ENCODE peak calls at places on chromosomes 3 and 15, in six cellular contexts. One of them, this sample, is unnamed.

GRCh38 chr3:65596511-65597224 is 442.1 kb downstream of the MAGI1 start:
- DNase-seq in GM23248: no peak
- DNase-seq in brain microvascular endothelial cell: no peak
- DNase-seq in neuronal stem cell: no peak
- DNase-seq in NT2/D1: no peak
- DNase-seq in AG04450: no peak
- DNase-seq in this sample: peak; percentile 77

GRCh38 chr3:172673210-172673679 is 37.6 kb downstream of the NCEH1 start:
- DNase-seq in brain microvascular endothelial cell: peak; percentile 78
- DNase-seq in GM23248: peak; percentile 78
- DNase-seq in AG04450: no peak
- DNase-seq in neuronal stem cell: peak; percentile 42
- DNase-seq in NT2/D1: peak; percentile 57
- DNase-seq in this sample: peak; percentile 46

GRCh38 chr15:39792025-39792893 is 9.6 kb upstream of the FSIP1 start:
- DNase-seq in GM23248: no peak
- DNase-seq in NT2/D1: no peak
- DNase-seq in AG04450: no peak
- DNase-seq in neuronal stem cell: no peak
- DNase-seq in brain microvascular endothelial cell: peak; percentile 16
- DNase-seq in this sample: no peak

GRCh38 chr15:85582076-85582718 is 201.8 kb downstream of the AKAP13 start:
- DNase-seq in neuronal stem cell: no peak
- DNase-seq in GM23248: peak; percentile 84
- DNase-seq in AG04450: no peak
- DNase-seq in brain microvascular endothelial cell: no peak
- DNase-seq in NT2/D1: no peak
- DNase-seq in this sample: no peak

GRCh38 chr3:125220681-125221429 is 8.3 kb upstream of the SLC12A8 start:
- DNase-seq in AG04450: no peak
- DNase-seq in neuronal stem cell: no peak
- DNase-seq in NT2/D1: no peak
- DNase-seq in brain microvascular endothelial cell: no peak
- DNase-seq in GM23248: peak; percentile 63
- DNase-seq in this sample: no peak

GRCh38 chr3:183161552-183162345 is 785 bp downstream of the LAMP3 start:
- DNase-seq in GM23248: no peak
- DNase-seq in brain microvascular endothelial cell: no peak
- DNase-seq in neuronal stem cell: no peak
- DNase-seq in NT2/D1: peak; percentile 56
- DNase-seq in AG04450: no peak
- DNase-seq in this sample: peak; percentile 55

GRCh38 chr3:49656541-49657112 is 17.5 kb upstream of the APEH start:
- DNase-seq in AG04450: no peak
- DNase-seq in GM23248: peak; percentile 43
- DNase-seq in brain microvascular endothelial cell: no peak
- DNase-seq in NT2/D1: no peak
- DNase-seq in neuronal stem cell: no peak
- DNase-seq in this sample: no peak

GRCh38 chr15:66866651-66867050 is 164.6 kb downstream of the SMAD6 start:
- DNase-seq in neuronal stem cell: no peak
- DNase-seq in GM23248: no peak
- DNase-seq in NT2/D1: no peak
- DNase-seq in AG04450: no peak
- DNase-seq in brain microvascular endothelial cell: no peak
- DNase-seq in this sample: no peak

GRCh38 chr15:57635300-57635944 is 43.7 kb downstream of the MYZAP start:
- DNase-seq in NT2/D1: no peak
- DNase-seq in brain microvascular endothelial cell: no peak
- DNase-seq in neuronal stem cell: no peak
- DNase-seq in AG04450: no peak
- DNase-seq in GM23248: peak; percentile 13
- DNase-seq in this sample: no peak

DNA sequence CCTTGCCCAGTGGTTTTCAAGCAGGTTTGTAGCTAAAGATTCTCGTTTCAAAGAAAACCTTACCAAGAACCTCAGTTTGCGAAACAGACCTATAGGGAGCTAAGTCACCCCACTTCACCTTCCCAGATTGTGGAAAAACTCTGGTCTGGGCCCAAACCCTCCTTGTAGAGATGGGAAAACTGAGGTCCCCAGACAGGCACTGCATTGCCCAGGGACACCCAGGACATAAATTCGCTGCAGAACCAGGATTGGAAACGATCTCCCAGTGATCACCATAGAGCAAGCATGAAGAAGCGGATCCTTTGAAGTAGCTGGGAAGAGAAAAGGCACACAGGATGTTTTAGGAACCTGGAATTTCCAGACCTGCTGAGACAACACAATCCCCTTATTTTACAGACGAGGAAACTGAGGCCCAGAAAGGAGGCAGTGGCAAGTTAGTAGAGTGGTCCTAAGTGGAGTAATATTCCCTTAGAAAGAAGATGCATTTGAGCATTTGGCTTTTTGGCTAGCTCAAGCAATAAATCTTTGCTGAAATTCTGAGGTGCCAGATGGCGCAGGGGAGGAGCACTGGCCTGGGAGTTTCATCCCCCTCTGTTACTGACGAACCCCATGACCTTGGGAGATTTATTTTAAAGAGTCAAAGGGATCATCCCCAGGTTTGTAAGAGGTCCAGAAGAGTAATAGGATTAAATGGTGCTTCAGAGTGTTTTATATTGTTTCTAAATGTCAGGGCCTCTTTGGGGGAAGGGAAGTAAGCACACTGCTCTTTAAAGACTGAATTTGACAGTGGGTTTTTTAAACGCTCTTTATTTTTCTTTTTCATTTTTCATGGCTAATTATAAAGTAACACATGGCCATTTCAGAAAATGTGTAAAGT is 85.3 kb upstream of the PIAS1 start:
- DNase-seq in GM23248: no peak
- DNase-seq in neuronal stem cell: peak; percentile 23
- DNase-seq in brain microvascular endothelial cell: no peak
- DNase-seq in AG04450: no peak
- DNase-seq in NT2/D1: no peak
- DNase-seq in this sample: peak; percentile 33
- H3K4me3 ChIP-seq in GM23248: peak overlapping the region; percentile 64
- H3K4me3 ChIP-seq in neuronal stem cell: no peak overlapping the region
- H3K4me3 ChIP-seq in brain microvascular endothelial cell: peak overlapping the region; percentile 53
- H3K4me3 ChIP-seq in AG04450: no peak overlapping the region
- H3K4me3 ChIP-seq in NT2/D1: peak overlapping the region; percentile 54
- H3K4me3 ChIP-seq in this sample: peak overlapping the region; percentile 47

DNA sequence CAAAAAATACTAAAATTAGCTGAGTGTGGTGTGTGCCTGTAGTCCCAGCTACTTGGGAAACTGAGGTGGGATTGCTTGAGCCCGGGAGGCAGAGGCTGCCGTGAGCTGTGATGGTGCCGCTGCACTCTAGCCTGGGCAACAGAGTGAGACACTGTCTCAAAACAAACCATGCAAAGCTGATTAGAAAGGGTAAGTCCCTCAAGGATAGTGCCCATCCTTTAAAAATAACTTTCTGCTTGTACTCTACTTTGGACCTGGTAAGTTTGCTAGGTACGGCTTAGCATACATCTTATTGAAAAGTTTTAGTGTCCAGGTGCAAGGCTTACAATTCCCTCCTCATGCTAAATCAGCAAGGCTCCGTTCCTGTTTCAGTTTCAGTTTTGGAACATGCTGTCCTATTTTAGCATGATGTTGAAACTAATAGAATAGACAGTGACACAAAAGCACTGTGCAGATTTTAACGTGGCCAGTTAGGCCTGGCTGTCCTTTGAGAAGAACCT is 21.4 kb downstream of the FEM1B start:
- DNase-seq in brain microvascular endothelial cell: no peak
- DNase-seq in AG04450: no peak
- DNase-seq in NT2/D1: no peak
- DNase-seq in neuronal stem cell: no peak
- DNase-seq in GM23248: peak; percentile 74
- DNase-seq in this sample: no peak
- H3K4me3 ChIP-seq in brain microvascular endothelial cell: no peak overlapping the region
- H3K4me3 ChIP-seq in AG04450: no peak overlapping the region
- H3K4me3 ChIP-seq in NT2/D1: no peak overlapping the region
- H3K4me3 ChIP-seq in neuronal stem cell: no peak overlapping the region
- H3K4me3 ChIP-seq in GM23248: peak overlapping the region; percentile 63
- H3K4me3 ChIP-seq in this sample: no peak overlapping the region

DNA sequence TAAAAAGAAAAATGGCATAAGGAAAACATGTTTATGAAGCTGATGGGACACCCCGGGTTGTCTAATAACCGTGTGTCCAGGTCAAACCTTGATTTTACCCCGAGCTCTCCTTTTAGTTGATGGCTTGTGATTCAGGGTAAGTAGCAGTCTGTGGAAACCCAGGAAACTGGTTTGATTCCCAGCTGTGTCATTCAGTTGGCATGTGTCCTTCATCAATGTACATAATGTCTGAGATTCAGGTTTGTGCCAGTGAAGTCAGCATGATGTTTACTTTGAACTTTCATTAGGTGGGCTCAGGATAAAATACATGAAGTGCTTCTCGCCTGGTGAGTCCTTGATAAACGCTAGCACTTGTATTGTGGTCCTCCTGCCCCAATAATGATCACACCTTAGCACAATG is 4.3 kb upstream of the COPG1 start:
- DNase-seq in neuronal stem cell: no peak
- DNase-seq in brain microvascular endothelial cell: no peak
- DNase-seq in GM23248: peak; percentile 49
- DNase-seq in AG04450: no peak
- DNase-seq in NT2/D1: no peak
- DNase-seq in this sample: no peak
- H3K4me3 ChIP-seq in neuronal stem cell: no peak overlapping the region
- H3K4me3 ChIP-seq in brain microvascular endothelial cell: no peak overlapping the region
- H3K4me3 ChIP-seq in GM23248: peak overlapping the region; percentile 51
- H3K4me3 ChIP-seq in AG04450: no peak overlapping the region
- H3K4me3 ChIP-seq in NT2/D1: no peak overlapping the region
- H3K4me3 ChIP-seq in this sample: no peak overlapping the region

GRCh38 chr15:42759093-42759492 is 22.2 kb upstream of the CDAN1 start:
- DNase-seq in brain microvascular endothelial cell: no peak
- DNase-seq in AG04450: no peak
- DNase-seq in neuronal stem cell: no peak
- DNase-seq in GM23248: no peak
- DNase-seq in NT2/D1: no peak
- DNase-seq in this sample: peak; percentile 26

GRCh38 chr15:42760759-42761158 is 23.8 kb upstream of the CDAN1 start:
- DNase-seq in AG04450: no peak
- DNase-seq in neuronal stem cell: no peak
- DNase-seq in NT2/D1: no peak
- DNase-seq in GM23248: no peak
- DNase-seq in brain microvascular endothelial cell: no peak
- DNase-seq in this sample: no peak
- H3K4me3 ChIP-seq in AG04450: no peak overlapping the region
- H3K4me3 ChIP-seq in neuronal stem cell: no peak overlapping the region
- H3K4me3 ChIP-seq in NT2/D1: no peak overlapping the region
- H3K4me3 ChIP-seq in GM23248: no peak overlapping the region
- H3K4me3 ChIP-seq in brain microvascular endothelial cell: no peak overlapping the region
- H3K4me3 ChIP-seq in this sample: no peak overlapping the region

DNA sequence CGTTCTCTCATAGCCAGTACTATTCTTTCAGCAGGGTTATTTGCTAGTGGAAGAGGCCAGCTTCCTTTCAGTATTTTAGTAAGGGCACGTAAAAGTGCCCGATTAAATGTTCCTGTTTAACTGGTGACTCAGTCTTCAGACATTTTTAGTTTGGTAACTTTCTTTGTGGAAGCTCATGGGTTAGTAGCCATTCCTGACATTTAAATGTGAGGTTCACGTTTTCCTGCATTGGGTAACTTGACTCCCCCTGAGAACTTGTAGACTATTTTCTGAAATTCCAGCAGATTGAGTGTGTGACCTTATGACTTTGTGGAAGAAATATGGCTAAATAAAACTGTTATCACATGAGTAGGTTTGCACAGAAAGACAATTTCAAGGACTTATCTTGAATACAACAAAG is 16.9 kb downstream of the ABHD2 start:
- DNase-seq in NT2/D1: no peak
- DNase-seq in AG04450: peak; percentile 94
- DNase-seq in neuronal stem cell: no peak
- DNase-seq in brain microvascular endothelial cell: peak; percentile 87
- DNase-seq in GM23248: peak; percentile 92
- DNase-seq in this sample: no peak
- H3K4me3 ChIP-seq in NT2/D1: no peak overlapping the region
- H3K4me3 ChIP-seq in AG04450: no peak overlapping the region
- H3K4me3 ChIP-seq in neuronal stem cell: no peak overlapping the region
- H3K4me3 ChIP-seq in brain microvascular endothelial cell: no peak overlapping the region
- H3K4me3 ChIP-seq in GM23248: peak overlapping the region; percentile 29
- H3K4me3 ChIP-seq in this sample: no peak overlapping the region